ENCODE peak calls at places on chromosomes 4 and X, in five cellular contexts. K is brain microvascular endothelial cell; Z is stimulated activated CD4-positive, alpha-beta T cell treated with anti-CD3 and anti-CD28 coated beads, TNF-alpha, amount 100 ng/mL, for 48 hours; Q is pons; Y is iPS-NIHi11. P is an unnamed sample.

GRCh38 chr4:55517526-55518229 is 29.0 kb downstream of the CLOCK start:
- DNase-seq in Q (no peak), Z (no peak), Y (no peak), K (no peak), P (no peak)

GRCh38 chr4:40507977-40508376 is 121.7 kb downstream of the RBM47 start:
- DNase-seq in Z (no peak), Y (no peak), K (no peak), Q (no peak), P (no peak)

GRCh38 chr4:48071171-48071570 is 54.6 kb downstream of the NIPAL1 start:
- DNase-seq in Y (no peak), Q (no peak), Z (no peak), K (peak), P (no peak)

GRCh38 chr4:102503301-102503746 is 2.2 kb downstream of the NFKB1 start:
- DNase-seq in K (no peak), Z (no peak), Q (no peak), Y (no peak), P (no peak)

GRCh38 chr4:41832961-41833360 is 84.4 kb upstream of the PHOX2B start:
- DNase-seq in K (no peak), Z (no peak), Q (no peak), Y (no peak), P (no peak)

GRCh38 chrX:39047174-39047573 is 245.9 kb downstream of the MID1IP1 start:
- DNase-seq in K (no peak), Z (no peak), Y (no peak), Q (no peak), P (no peak)

GRCh38 chr4:184824776-184825393 is 883 bp downstream of the ACSL1 start:
- DNase-seq in Y (no peak), Z (no peak), Q (no peak), K (no peak), P (no peak)

GRCh38 chr4:80322716-80323115 is 12.8 kb upstream of the CFAP299 start:
- DNase-seq in Z (no peak), Y (no peak), K (peak), Q (peak), P (peak)

GRCh38 chr4:99087887-99088484 is 602 bp downstream of the ADH5 start:
- DNase-seq in Z (no peak), Y (peak), Q (peak), K (peak), P (no peak)

GRCh38 chrX:106726485-106727437 is at the start of gene RNF128:
- DNase-seq in Y (peak), Q (no peak), K (peak), Z (no peak), P (peak)

GRCh38 chr4:184843984-184844554 is 18.3 kb upstream of the ACSL1 start:
- DNase-seq in Z (no peak), Y (no peak), K (no peak), Q (no peak), P (no peak)

GRCh38 chrX:104310084-104310483 is 55.4 kb upstream of the ESX1 start:
- DNase-seq in Y (no peak), K (peak), Q (peak), Z (no peak), P (peak)

GRCh38 chr4:153207561-153207960 is 3.3 kb downstream of the TRIM2 start:
- DNase-seq in Q (peak), Z (no peak), K (peak), Y (peak), P (no peak)

GRCh38 chr4:83356899-83357661 is 22.4 kb upstream of the HPSE start:
- DNase-seq in K (peak), Q (no peak), Y (no peak), Z (no peak), P (peak)

GRCh38 chrX:390459-390858 is 3.8 kb upstream of the PPP2R3B start:
- DNase-seq in K (no peak), Y (no peak), Z (no peak), Q (no peak), P (no peak)

GRCh38 chrX:84078991-84079390 is 109.0 kb downstream of the RPS6KA6 start:
- DNase-seq in K (no peak), Y (no peak), Q (no peak), Z (no peak), P (no peak)

GRCh38 chr4:185396724-185397402 is at the start of gene ANKRD37:
- DNase-seq in Q (peak), K (peak), Z (no peak), Y (peak), P (peak)

GRCh38 chr4:153452661-153453378 is 13.3 kb upstream of the TMEM131L start:
- DNase-seq in Y (no peak), K (no peak), Z (no peak), Q (no peak), P (no peak)

GRCh38 chr4:153535735-153536494 is 69.8 kb downstream of the TMEM131L start:
- DNase-seq in Q (no peak), K (no peak), Z (no peak), Y (peak), P (no peak)

GRCh38 chr4:52780627-52781354 is 29.6 kb upstream of the ERVMER34-1 start:
- DNase-seq in K (peak), Y (peak), Q (no peak), Z (no peak), P (no peak)

GRCh38 chr4:130080872-130081451 is 985.0 kb downstream of the C4orf33 start:
- DNase-seq in Q (peak), Z (no peak), K (no peak), Y (no peak), P (no peak)

GRCh38 chr4:8920289-8920965 is 48.8 kb upstream of the HMX1 start:
- DNase-seq in Y (peak), Q (no peak), Z (no peak), K (no peak), P (no peak)

GRCh38 chr4:165288639-165289428 is 38.6 kb upstream of the MSMO1 start:
- DNase-seq in Z (no peak), Q (no peak), K (peak), Y (no peak), P (no peak)

GRCh38 chr4:143313527-143313926 is 23.1 kb upstream of the GAB1 start:
- DNase-seq in Z (no peak), K (no peak), Y (no peak), Q (no peak), P (no peak)

GRCh38 chr4:150256841-150257273 is 178.6 kb downstream of the DCLK2 start:
- DNase-seq in Z (no peak), Y (peak), Q (no peak), K (no peak), P (no peak)

GRCh38 chrX:70087857-70088256 is 25.6 kb downstream of the OTUD6A start:
- DNase-seq in Q (no peak), K (peak), Z (no peak), Y (no peak), P (no peak)

GRCh38 chrX:85004255-85004654 is 578 bp downstream of the APOOL start:
- DNase-seq in K (peak), Y (no peak), Z (no peak), Q (peak), P (no peak)

GRCh38 chrX:45843518-45843917 is 642.8 kb upstream of the DIPK2B start:
- DNase-seq in Y (no peak), Q (no peak), K (no peak), Z (no peak), P (no peak)

GRCh38 chrX:69318651-69319305 is 153.5 kb upstream of the PJA1 start:
- DNase-seq in Y (no peak), K (no peak), Z (no peak), Q (no peak), P (no peak)

GRCh38 chrX:100654256-100654655 is 10.3 kb downstream of the SRPX2 start:
- DNase-seq in K (no peak), Q (no peak), Y (peak), Z (no peak), P (no peak)

GRCh38 chr4:153084939-153085630 is 119.2 kb upstream of the TRIM2 start:
- DNase-seq in Y (peak), K (peak), Z (peak), Q (peak), P (peak)

GRCh38 chr4:124262211-124263179 is 450.0 kb downstream of the ANKRD50 start:
- DNase-seq in Z (no peak), Q (peak), Y (peak), K (peak), P (peak)

GRCh38 chr4:172105918-172106317 is 292.7 kb downstream of the GALNTL6 start:
- DNase-seq in Q (no peak), Z (no peak), K (no peak), Y (no peak), P (no peak)

GRCh38 chr4:153249199-153250154 is 45.2 kb downstream of the TRIM2 start:
- DNase-seq in Z (peak), Y (peak), Q (peak), K (peak), P (peak)

GRCh38 chr4:168475745-168476144 is 4.5 kb downstream of the DDX60L start:
- DNase-seq in K (no peak), Y (peak), Z (no peak), Q (no peak), P (no peak)